ENCODE peak calls at places on chromosomes 11 and 22, in five cellular contexts. F, H, K, V and Z are unnamed samples.

GRCh38 chr22:38799265-38800002 is 5.5 kb upstream of the DNAL4 start:
- DNase-seq in F (no peak), H (no peak), K (peak; percentile 41), V (no peak), Z (no peak)

GRCh38 chr11:85182437-85183109 is 444.6 kb downstream of the DLG2 start:
- DNase-seq in F (no peak), H (no peak), K (no peak), V (no peak), Z (peak; percentile 65)

GRCh38 chr11:65311197-65311631 is 3.5 kb upstream of the CDC42EP2 start:
- DNase-seq in F (no peak), H (no peak), K (no peak), V (no peak), Z (no peak)

GRCh38 chr11:124174001-124174400 is 9.1 kb upstream of the OR10D3 start:
- DNase-seq in F (no peak), H (no peak), K (peak; percentile 56), V (peak; percentile 73), Z (peak; percentile 92)

GRCh38 chr22:25053153-25053805 is 100.8 kb downstream of the KIAA1671 start:
- DNase-seq in F (no peak), H (no peak), K (no peak), V (no peak), Z (peak; percentile 12)

GRCh38 chr22:27406389-27406861 is 395.1 kb downstream of the MN1 start:
- DNase-seq in F (no peak), H (no peak), K (peak; percentile 25), V (no peak), Z (no peak)

GRCh38 chr22:30078320-30079311 is 1.6 kb upstream of the HORMAD2 start:
- DNase-seq in F (no peak), H (no peak), K (no peak), V (no peak), Z (no peak)

GRCh38 chr11:10592331-10592730 is 23.9 kb upstream of the LYVE1 start:
- DNase-seq in F (no peak), H (no peak), K (peak; percentile 92), V (no peak), Z (peak; percentile 95)

GRCh38 chr22:26713823-26714449 is 56.5 kb downstream of the MIAT start:
- DNase-seq in F (no peak), H (no peak), K (peak; percentile 93), V (no peak), Z (peak; percentile 81)